ENCODE peak calls at places on chromosomes 11 and 22, in four cellular contexts. C is HCT116, A is Panc1, D is K562. B is an unnamed sample.

GRCh38 chr22:25853902-25854301 is 111.9 kb downstream of the MYO18B start:
- DNase-seq in C (peak; percentile 6), A (no peak), D (peak; percentile 7), B (peak; percentile 18)

GRCh38 chr22:32584650-32585049 is 110.0 kb downstream of the FBXO7 start:
- DNase-seq in C (no peak), A (no peak), D (no peak), B (no peak)

GRCh38 chr22:22087854-22088657 is 105.5 kb upstream of the TOP3B start:
- DNase-seq in C (no peak), A (no peak), D (no peak), B (peak; percentile 82)

GRCh38 chr22:24191893-24192292 is 10.6 kb downstream of the SUSD2 start:
- DNase-seq in C (no peak), A (no peak), D (no peak), B (no peak)

GRCh38 chr11:85779956-85780640 is 30.8 kb downstream of the SYTL2 start:
- DNase-seq in C (no peak), A (no peak), D (no peak), B (no peak)

GRCh38 chr11:105553015-105553414 is 56.9 kb upstream of the GRIA4 start:
- DNase-seq in C (no peak), A (no peak), D (peak; percentile 8), B (no peak)

GRCh38 chr11:45665206-45665932 is at the start of gene CHST1:
- DNase-seq in C (no peak), A (no peak), D (peak; percentile 9), B (no peak)

GRCh38 chr11:46049325-46049860 is 71.9 kb downstream of the PHF21A start:
- DNase-seq in C (no peak), A (no peak), D (no peak), B (no peak)

GRCh38 chr11:3642071-3642951 is 519 bp upstream of the ART5 start:
- DNase-seq in C (peak; percentile 72), A (no peak), D (peak; percentile 95), B (peak; percentile 81)

GRCh38 chr11:59158206-59159068 is 13.5 kb upstream of the DTX4 start:
- DNase-seq in C (peak; percentile 47), A (no peak), D (peak; percentile 77), B (peak; percentile 56)

GRCh38 chr22:39087881-39088687 is 9.0 kb upstream of the APOBEC3H start:
- DNase-seq in C (no peak), A (no peak), D (peak; percentile 16), B (no peak)

GRCh38 chr11:8706673-8707432 is 24.3 kb downstream of the RPL27A start:
- DNase-seq in C (no peak), A (no peak), D (no peak), B (no peak)

GRCh38 chr11:8709777-8710176 is 27.2 kb downstream of the RPL27A start:
- DNase-seq in C (no peak), A (no peak), D (no peak), B (no peak)

GRCh38 chr11:8705171-8705570 is 22.6 kb downstream of the RPL27A start:
- DNase-seq in C (no peak), A (no peak), D (no peak), B (no peak)

GRCh38 chr11:8709002-8709672 is 26.5 kb downstream of the RPL27A start:
- DNase-seq in C (no peak), A (no peak), D (no peak), B (no peak)

DNA sequence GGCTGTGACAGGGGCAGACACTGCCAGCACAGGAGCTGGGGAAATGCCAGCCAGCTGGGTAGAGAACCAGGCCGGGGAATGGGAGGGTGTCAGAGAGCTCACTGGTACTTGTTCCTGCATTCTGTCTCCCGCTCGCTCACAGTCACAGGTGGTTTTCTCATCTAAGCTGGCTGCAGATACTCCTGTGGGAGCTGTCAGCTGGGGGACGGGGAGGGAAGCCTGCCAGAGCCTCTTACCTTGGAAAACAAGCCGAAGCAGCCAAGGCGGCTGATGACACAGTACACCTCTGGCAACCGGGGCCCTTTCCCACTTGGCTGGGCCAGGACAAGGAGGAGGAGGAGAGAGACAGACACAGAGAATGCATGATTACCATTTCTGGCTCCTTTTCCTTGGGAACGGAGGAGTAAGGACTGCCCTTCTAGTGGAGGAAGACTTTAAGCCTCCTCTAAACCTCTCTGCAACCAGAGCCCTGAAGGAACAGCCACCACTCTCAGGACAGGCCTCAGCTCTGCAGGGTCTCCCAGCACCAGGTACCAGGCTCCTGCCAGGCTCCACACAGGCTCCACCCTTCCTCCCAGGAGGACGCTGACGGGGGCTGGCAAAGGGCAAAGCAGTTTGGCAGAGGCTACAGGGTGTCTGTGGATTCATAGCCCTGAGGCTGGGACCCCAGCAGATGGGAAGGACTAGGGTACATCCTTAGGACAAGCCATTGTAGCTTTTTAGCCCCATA is 25.1 kb downstream of the RPL27A start:
- DNase-seq in C (no peak), A (no peak), D (no peak), B (no peak)
- TF ChIP-seq TCF7L2 in C (no peak), A (no peak), D (no peak), B (no peak)

DNA sequence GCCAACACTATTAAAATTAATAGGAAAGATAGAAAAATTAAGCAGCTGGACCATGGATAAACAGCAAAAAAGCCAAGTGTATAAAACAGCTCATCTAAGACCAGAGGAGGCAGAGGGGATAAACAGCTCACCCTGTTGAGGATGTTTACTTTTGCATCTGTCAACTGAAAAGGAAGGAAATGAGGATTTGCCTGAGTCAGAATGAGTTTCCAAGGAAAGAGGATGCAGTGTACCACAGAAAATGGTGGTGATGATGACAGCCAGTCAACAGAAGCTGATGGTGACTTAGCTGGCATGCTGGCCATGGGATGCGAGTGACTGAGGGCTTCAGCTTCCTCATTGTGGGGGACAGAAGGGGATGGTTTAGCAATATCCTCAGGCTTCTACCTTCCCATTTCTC is 183.5 kb downstream of the KIRREL3 start:
- DNase-seq in C (no peak), A (no peak), D (no peak), B (no peak)
- TF ChIP-seq TCF7L2 in C (no peak), A (no peak), D (no peak), B (no peak)

GRCh38 chr22:30744224-30744623 is 49.5 kb downstream of the OSBP2 start:
- DNase-seq in C (no peak), A (no peak), D (peak; percentile 30), B (no peak)
- TF ChIP-seq TCF7L2 in C (no peak), A (no peak), D (no peak), B (no peak)

GRCh38 chr11:93850585-93851018 is at the start of gene VSTM5:
- DNase-seq in C (no peak), A (no peak), D (no peak), B (no peak)
- TF ChIP-seq TCF7L2 in C (no peak), A (no peak), D (no peak), B (no peak)

DNA sequence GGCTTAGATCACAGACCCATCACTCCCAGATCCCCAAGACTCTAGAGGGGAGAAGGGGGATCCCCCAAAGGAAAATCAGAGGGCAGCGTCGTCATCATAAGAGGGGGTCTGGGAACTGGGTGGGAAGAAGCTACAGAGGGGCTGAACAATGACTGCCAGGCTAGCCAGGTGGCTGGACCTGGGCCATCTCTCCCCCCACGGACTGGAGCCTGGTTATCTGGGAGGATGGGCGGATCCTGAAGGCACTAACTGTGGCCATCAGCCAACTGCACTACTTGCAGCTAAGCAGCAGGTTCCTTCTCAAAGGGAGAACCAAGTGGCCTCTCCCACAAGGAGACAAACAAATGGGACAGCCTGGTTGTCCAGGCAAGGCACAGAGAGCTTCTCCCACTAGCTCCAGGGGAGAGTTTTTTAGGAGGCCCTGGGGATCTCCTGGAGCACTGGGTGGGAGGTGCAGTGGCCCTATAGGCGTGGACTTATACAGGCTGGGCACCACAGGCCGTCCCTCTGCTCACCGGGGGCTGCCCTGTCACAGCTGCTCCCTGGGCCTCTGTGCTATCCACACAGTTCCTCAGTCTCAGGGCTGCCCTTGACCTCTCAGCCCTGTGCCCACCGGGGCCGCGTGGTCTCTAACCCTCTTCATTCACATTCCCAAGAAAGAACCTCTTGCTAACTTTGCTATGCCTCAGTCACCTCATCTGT is 15.4 kb downstream of the P2RY6 start:
- DNase-seq in C (no peak), A (no peak), D (peak; percentile 58), B (no peak)
- TF ChIP-seq TCF7L2 in C (no peak), A (no peak), D (no peak), B (no peak)

GRCh38 chr22:30637701-30638114 is 2.1 kb downstream of the SLC35E4 start:
- DNase-seq in C (no peak), A (no peak), D (no peak), B (no peak)
- TF ChIP-seq TCF7L2 in C (no peak), A (no peak), D (no peak), B (no peak)

DNA sequence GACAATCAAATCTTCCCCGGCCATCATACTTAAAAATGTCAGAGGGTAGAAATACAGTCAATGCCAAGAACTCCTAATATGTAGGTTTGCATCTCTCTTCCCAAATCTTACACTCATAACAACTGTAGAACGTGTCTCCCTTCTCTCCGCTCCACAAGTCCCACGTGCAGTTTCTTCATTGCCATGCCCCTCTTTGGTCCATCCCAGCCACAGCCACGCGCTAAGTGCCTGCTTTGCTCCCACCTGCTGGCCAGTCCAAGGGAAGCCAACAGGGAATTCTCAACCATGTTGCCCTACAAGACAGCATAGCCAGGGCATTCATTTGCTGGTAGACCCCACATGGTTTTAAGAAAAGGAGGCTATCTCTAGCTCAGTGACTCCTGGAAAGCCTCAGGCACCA is 420.6 kb upstream of the ISX start:
- DNase-seq in C (no peak), A (no peak), D (no peak), B (peak; percentile 5)
- TF ChIP-seq TCF7L2 in C (no peak), A (no peak), D (no peak), B (no peak)

GRCh38 chr11:116176484-116177005 is 596.2 kb downstream of the BUD13 start:
- DNase-seq in C (no peak), A (no peak), D (no peak), B (no peak)

GRCh38 chr11:116177521-116178220 is 595.1 kb downstream of the BUD13 start:
- DNase-seq in C (no peak), A (no peak), D (no peak), B (no peak)

GRCh38 chr11:116180806-116181600 is 591.8 kb downstream of the BUD13 start:
- DNase-seq in C (no peak), A (no peak), D (no peak), B (no peak)

GRCh38 chr11:116182356-116182966 is 590.3 kb downstream of the BUD13 start:
- DNase-seq in C (no peak), A (no peak), D (no peak), B (no peak)

GRCh38 chr11:116179346-116179850 is 593.4 kb downstream of the BUD13 start:
- DNase-seq in C (no peak), A (no peak), D (no peak), B (no peak)
- TF ChIP-seq TCF7L2 in C (no peak), A (no peak), D (no peak), B (no peak)

GRCh38 chr11:61699737-61700160 is 19.6 kb downstream of the DAGLA start:
- DNase-seq in C (no peak), A (no peak), D (no peak), B (no peak)
- TF ChIP-seq TCF7L2 in C (no peak), A (no peak), D (no peak), B (no peak)